ENCODE peak calls at places on chromosomes 11 and 22, in eight cellular contexts. One of them, this sample, is unnamed.
A peak's percentile ranks its signal among the peaks of the same experiment; 100 is the strongest.

GRCh38 chr22:35648066-35649025 is at the start of gene APOL6:
- DNase-seq in left lobe of liver: peak; percentile 68
- DNase-seq in NCI-H446 treated with DMSO at 0.1 percent for 48 hours: no peak
- DNase-seq in activated naive CD8-positive, alpha-beta T cell treated with anti-CD3 and anti-CD28 coated beads, Interleukin-2, amount 50 U/mL, for 16 hours: peak; percentile 41
- DNase-seq in lung: peak; percentile 59
- DNase-seq in cardiac muscle cell: no peak
- DNase-seq in adrenal gland: peak; percentile 60
- DNase-seq in stimulated activated CD8-positive, alpha-beta memory T cell treated with anti-CD3 and anti-CD28 coated beads, Interleukin-15, amount 100 ng/mL, for 1 hour: no peak
- DNase-seq in this sample: no peak

GRCh38 chr11:113256431-113257227 is 57.8 kb upstream of the TTC12 start:
- DNase-seq in left lobe of liver: no peak
- DNase-seq in NCI-H446 treated with DMSO at 0.1 percent for 48 hours: no peak
- DNase-seq in activated naive CD8-positive, alpha-beta T cell treated with anti-CD3 and anti-CD28 coated beads, Interleukin-2, amount 50 U/mL, for 16 hours: no peak
- DNase-seq in lung: no peak
- DNase-seq in cardiac muscle cell: peak; percentile 68
- DNase-seq in adrenal gland: no peak
- DNase-seq in stimulated activated CD8-positive, alpha-beta memory T cell treated with anti-CD3 and anti-CD28 coated beads, Interleukin-15, amount 100 ng/mL, for 1 hour: no peak
- DNase-seq in this sample: no peak

GRCh38 chr11:15893080-15893492 is 463.3 kb downstream of the SOX6 start:
- DNase-seq in left lobe of liver: no peak
- DNase-seq in NCI-H446 treated with DMSO at 0.1 percent for 48 hours: no peak
- DNase-seq in activated naive CD8-positive, alpha-beta T cell treated with anti-CD3 and anti-CD28 coated beads, Interleukin-2, amount 50 U/mL, for 16 hours: no peak
- DNase-seq in lung: no peak
- DNase-seq in cardiac muscle cell: no peak
- DNase-seq in adrenal gland: no peak
- DNase-seq in stimulated activated CD8-positive, alpha-beta memory T cell treated with anti-CD3 and anti-CD28 coated beads, Interleukin-15, amount 100 ng/mL, for 1 hour: no peak
- DNase-seq in this sample: no peak

GRCh38 chr11:77407613-77408012 is 66.3 kb downstream of the PAK1 start:
- DNase-seq in left lobe of liver: peak; percentile 60
- DNase-seq in NCI-H446 treated with DMSO at 0.1 percent for 48 hours: peak; percentile 87
- DNase-seq in activated naive CD8-positive, alpha-beta T cell treated with anti-CD3 and anti-CD28 coated beads, Interleukin-2, amount 50 U/mL, for 16 hours: no peak
- DNase-seq in lung: peak; percentile 36
- DNase-seq in cardiac muscle cell: peak; percentile 11
- DNase-seq in adrenal gland: peak; percentile 80
- DNase-seq in stimulated activated CD8-positive, alpha-beta memory T cell treated with anti-CD3 and anti-CD28 coated beads, Interleukin-15, amount 100 ng/mL, for 1 hour: no peak
- DNase-seq in this sample: peak; percentile 19

GRCh38 chr11:129041611-129042018 is 98.9 kb upstream of the TP53AIP1 start:
- DNase-seq in left lobe of liver: no peak
- DNase-seq in NCI-H446 treated with DMSO at 0.1 percent for 48 hours: no peak
- DNase-seq in activated naive CD8-positive, alpha-beta T cell treated with anti-CD3 and anti-CD28 coated beads, Interleukin-2, amount 50 U/mL, for 16 hours: no peak
- DNase-seq in lung: no peak
- DNase-seq in cardiac muscle cell: no peak
- DNase-seq in adrenal gland: no peak
- DNase-seq in stimulated activated CD8-positive, alpha-beta memory T cell treated with anti-CD3 and anti-CD28 coated beads, Interleukin-15, amount 100 ng/mL, for 1 hour: no peak
- DNase-seq in this sample: no peak

GRCh38 chr11:100673063-100673462 is 14.0 kb upstream of the ARHGAP42 start:
- DNase-seq in left lobe of liver: no peak
- DNase-seq in NCI-H446 treated with DMSO at 0.1 percent for 48 hours: no peak
- DNase-seq in activated naive CD8-positive, alpha-beta T cell treated with anti-CD3 and anti-CD28 coated beads, Interleukin-2, amount 50 U/mL, for 16 hours: no peak
- DNase-seq in lung: no peak
- DNase-seq in cardiac muscle cell: no peak
- DNase-seq in adrenal gland: no peak
- DNase-seq in stimulated activated CD8-positive, alpha-beta memory T cell treated with anti-CD3 and anti-CD28 coated beads, Interleukin-15, amount 100 ng/mL, for 1 hour: no peak
- DNase-seq in this sample: no peak

GRCh38 chr11:80451105-80451504 is 1010.3 kb upstream of the TENM4 start:
- DNase-seq in left lobe of liver: no peak
- DNase-seq in NCI-H446 treated with DMSO at 0.1 percent for 48 hours: no peak
- DNase-seq in activated naive CD8-positive, alpha-beta T cell treated with anti-CD3 and anti-CD28 coated beads, Interleukin-2, amount 50 U/mL, for 16 hours: no peak
- DNase-seq in lung: no peak
- DNase-seq in cardiac muscle cell: no peak
- DNase-seq in adrenal gland: no peak
- DNase-seq in stimulated activated CD8-positive, alpha-beta memory T cell treated with anti-CD3 and anti-CD28 coated beads, Interleukin-15, amount 100 ng/mL, for 1 hour: no peak
- DNase-seq in this sample: no peak

GRCh38 chr11:2555376-2555775 is 110.6 kb downstream of the KCNQ1 start:
- DNase-seq in left lobe of liver: no peak
- DNase-seq in NCI-H446 treated with DMSO at 0.1 percent for 48 hours: no peak
- DNase-seq in activated naive CD8-positive, alpha-beta T cell treated with anti-CD3 and anti-CD28 coated beads, Interleukin-2, amount 50 U/mL, for 16 hours: no peak
- DNase-seq in lung: no peak
- DNase-seq in cardiac muscle cell: no peak
- DNase-seq in adrenal gland: no peak
- DNase-seq in stimulated activated CD8-positive, alpha-beta memory T cell treated with anti-CD3 and anti-CD28 coated beads, Interleukin-15, amount 100 ng/mL, for 1 hour: no peak
- DNase-seq in this sample: no peak

GRCh38 chr11:112226062-112226921 is at the start of gene PTS:
- DNase-seq in left lobe of liver: peak; percentile 93
- DNase-seq in NCI-H446 treated with DMSO at 0.1 percent for 48 hours: peak; percentile 58
- DNase-seq in activated naive CD8-positive, alpha-beta T cell treated with anti-CD3 and anti-CD28 coated beads, Interleukin-2, amount 50 U/mL, for 16 hours: peak; percentile 56
- DNase-seq in lung: peak; percentile 86
- DNase-seq in cardiac muscle cell: peak; percentile 91
- DNase-seq in adrenal gland: peak; percentile 90
- DNase-seq in stimulated activated CD8-positive, alpha-beta memory T cell treated with anti-CD3 and anti-CD28 coated beads, Interleukin-15, amount 100 ng/mL, for 1 hour: peak; percentile 59
- DNase-seq in this sample: peak; percentile 29

GRCh38 chr11:60918251-60918940 is 4.4 kb downstream of the TMEM109 start:
- DNase-seq in left lobe of liver: no peak
- DNase-seq in NCI-H446 treated with DMSO at 0.1 percent for 48 hours: no peak
- DNase-seq in activated naive CD8-positive, alpha-beta T cell treated with anti-CD3 and anti-CD28 coated beads, Interleukin-2, amount 50 U/mL, for 16 hours: no peak
- DNase-seq in lung: no peak
- DNase-seq in cardiac muscle cell: no peak
- DNase-seq in adrenal gland: no peak
- DNase-seq in stimulated activated CD8-positive, alpha-beta memory T cell treated with anti-CD3 and anti-CD28 coated beads, Interleukin-15, amount 100 ng/mL, for 1 hour: no peak
- DNase-seq in this sample: no peak

GRCh38 chr11:15170698-15171097 is 56.0 kb downstream of the INSC start:
- DNase-seq in left lobe of liver: no peak
- DNase-seq in NCI-H446 treated with DMSO at 0.1 percent for 48 hours: no peak
- DNase-seq in activated naive CD8-positive, alpha-beta T cell treated with anti-CD3 and anti-CD28 coated beads, Interleukin-2, amount 50 U/mL, for 16 hours: no peak
- DNase-seq in lung: no peak
- DNase-seq in cardiac muscle cell: no peak
- DNase-seq in adrenal gland: no peak
- DNase-seq in stimulated activated CD8-positive, alpha-beta memory T cell treated with anti-CD3 and anti-CD28 coated beads, Interleukin-15, amount 100 ng/mL, for 1 hour: no peak
- DNase-seq in this sample: no peak

GRCh38 chr11:44765676-44766075 is 38.9 kb downstream of the TSPAN18 start:
- DNase-seq in left lobe of liver: no peak
- DNase-seq in NCI-H446 treated with DMSO at 0.1 percent for 48 hours: no peak
- DNase-seq in activated naive CD8-positive, alpha-beta T cell treated with anti-CD3 and anti-CD28 coated beads, Interleukin-2, amount 50 U/mL, for 16 hours: no peak
- DNase-seq in lung: no peak
- DNase-seq in cardiac muscle cell: no peak
- DNase-seq in adrenal gland: no peak
- DNase-seq in stimulated activated CD8-positive, alpha-beta memory T cell treated with anti-CD3 and anti-CD28 coated beads, Interleukin-15, amount 100 ng/mL, for 1 hour: no peak
- DNase-seq in this sample: no peak

GRCh38 chr11:34623463-34623862 is 2.6 kb downstream of the EHF start:
- DNase-seq in left lobe of liver: no peak
- DNase-seq in NCI-H446 treated with DMSO at 0.1 percent for 48 hours: no peak
- DNase-seq in activated naive CD8-positive, alpha-beta T cell treated with anti-CD3 and anti-CD28 coated beads, Interleukin-2, amount 50 U/mL, for 16 hours: no peak
- DNase-seq in lung: no peak
- DNase-seq in cardiac muscle cell: no peak
- DNase-seq in adrenal gland: no peak
- DNase-seq in stimulated activated CD8-positive, alpha-beta memory T cell treated with anti-CD3 and anti-CD28 coated beads, Interleukin-15, amount 100 ng/mL, for 1 hour: no peak
- DNase-seq in this sample: no peak

GRCh38 chr11:70650075-70650909 is 252.0 kb downstream of the CTTN start:
- DNase-seq in left lobe of liver: peak; percentile 51
- DNase-seq in NCI-H446 treated with DMSO at 0.1 percent for 48 hours: no peak
- DNase-seq in activated naive CD8-positive, alpha-beta T cell treated with anti-CD3 and anti-CD28 coated beads, Interleukin-2, amount 50 U/mL, for 16 hours: no peak
- DNase-seq in lung: peak; percentile 45
- DNase-seq in cardiac muscle cell: peak; percentile 94
- DNase-seq in adrenal gland: peak; percentile 79
- DNase-seq in stimulated activated CD8-positive, alpha-beta memory T cell treated with anti-CD3 and anti-CD28 coated beads, Interleukin-15, amount 100 ng/mL, for 1 hour: no peak
- DNase-seq in this sample: no peak

GRCh38 chr11:45470151-45471001 is 184.2 kb upstream of the SYT13 start:
- DNase-seq in left lobe of liver: no peak
- DNase-seq in NCI-H446 treated with DMSO at 0.1 percent for 48 hours: peak; percentile 40
- DNase-seq in activated naive CD8-positive, alpha-beta T cell treated with anti-CD3 and anti-CD28 coated beads, Interleukin-2, amount 50 U/mL, for 16 hours: no peak
- DNase-seq in lung: no peak
- DNase-seq in cardiac muscle cell: no peak
- DNase-seq in adrenal gland: peak; percentile 69
- DNase-seq in stimulated activated CD8-positive, alpha-beta memory T cell treated with anti-CD3 and anti-CD28 coated beads, Interleukin-15, amount 100 ng/mL, for 1 hour: no peak
- DNase-seq in this sample: no peak

This sample was measured in DMS 273 treated with DMSO at 0.1 percent for 48 hours.